ENCODE peak calls at places on chromosomes 2 and 18, in ten cellular contexts. F is heart left ventricle; W is NCI-H1105; I is stimulated activated CD4-positive, alpha-beta T cell treated with anti-CD3 and anti-CD28 coated beads, Interleukin-2, amount 100 ng/mL, for 48 hours; U is sigmoid colon; Q is GM10248; P is BJ; M is stimulated activated CD8-positive, alpha-beta memory T cell treated with anti-CD3 and anti-CD28 coated beads, Interleukin-7, amount 100 ng/mL, for 48 hours; J is anterior cingulate cortex; E is AG10803. Y is an unnamed sample.

GRCh38 chr2:241860184-241861078 is 1.7 kb upstream of the PDCD1 start:
- DNase-seq in M (no peak), E (no peak), F (peak; percentile 51), Q (no peak), I (no peak), J (no peak), U (peak; percentile 63), W (no peak), P (no peak), Y (no peak)

GRCh38 chr18:36638224-36638623 is 190.6 kb downstream of the TPGS2 start:
- DNase-seq in J (no peak), W (no peak), P (no peak), Q (peak; percentile 69), M (no peak), I (no peak), E (no peak), F (no peak), U (no peak), Y (no peak)

GRCh38 chr18:59159986-59160385 is 20.3 kb downstream of the SEC11C start:
- DNase-seq in Q (no peak), W (no peak), U (no peak), E (no peak), I (no peak), F (no peak), M (no peak), P (no peak), J (no peak), Y (no peak)

GRCh38 chr2:31127931-31128330 is 10.3 kb downstream of the GALNT14 start:
- DNase-seq in W (no peak), F (no peak), M (no peak), U (no peak), J (no peak), E (no peak), Q (no peak), I (no peak), P (no peak), Y (no peak)

GRCh38 chr2:97714950-97715652 is 1.7 kb downstream of the ZAP70 start:
- DNase-seq in U (peak; percentile 52), Q (no peak), W (no peak), J (no peak), F (no peak), P (no peak), I (no peak), E (no peak), M (no peak), Y (no peak)

GRCh38 chr2:75570948-75571729 is 10.4 kb upstream of the EVA1A start:
- DNase-seq in Q (no peak), U (no peak), P (no peak), E (peak; percentile 31), J (no peak), M (no peak), F (peak; percentile 40), W (no peak), I (no peak), Y (no peak)

GRCh38 chr18:50659091-50660003 is 99.5 kb downstream of the MAPK4 start:
- DNase-seq in F (peak; percentile 55), U (peak; percentile 80), M (no peak), I (no peak), P (no peak), E (no peak), J (no peak), Q (no peak), W (no peak), Y (no peak)

GRCh38 chr2:188381614-188382013 is 89.9 kb downstream of the GULP1 start:
- DNase-seq in U (no peak), E (peak; percentile 6), F (no peak), Q (no peak), M (no peak), W (no peak), I (no peak), J (no peak), P (peak; percentile 58), Y (no peak)

GRCh38 chr2:20177556-20178403 is 47.1 kb downstream of the SDC1 start:
- DNase-seq in F (no peak), Q (no peak), J (no peak), E (no peak), W (no peak), I (no peak), M (no peak), U (no peak), P (no peak), Y (no peak)

GRCh38 chr18:53451902-53452301 is 772.6 kb downstream of the MBD2 start:
- DNase-seq in E (no peak), M (no peak), W (no peak), Q (no peak), U (no peak), P (no peak), J (no peak), F (no peak), I (no peak), Y (no peak)

GRCh38 chr18:49510393-49511115 is 23.5 kb upstream of the C18orf32 start:
- DNase-seq in M (no peak), E (peak; percentile 50), Q (peak; percentile 59), J (peak; percentile 5), F (peak; percentile 51), I (peak; percentile 54), W (peak; percentile 87), U (no peak), P (no peak), Y (peak; percentile 35)

GRCh38 chr2:183665976-183666375 is 541.7 kb downstream of the NUP35 start:
- DNase-seq in I (no peak), P (no peak), U (no peak), J (no peak), W (no peak), Q (no peak), M (no peak), F (no peak), E (no peak), Y (no peak)

GRCh38 chr2:44479127-44479887 is 117.6 kb downstream of the CAMKMT start:
- DNase-seq in U (no peak), I (peak; percentile 11), Q (peak; percentile 79), M (no peak), F (no peak), W (peak; percentile 66), E (peak; percentile 86), J (no peak), P (peak; percentile 28), Y (peak; percentile 30)

GRCh38 chr2:29628078-29628765 is 293.2 kb downstream of the ALK start:
- DNase-seq in J (no peak), M (no peak), Q (no peak), P (no peak), U (no peak), E (no peak), I (no peak), W (no peak), F (no peak), Y (no peak)

GRCh38 chr18:79422022-79422782 is 26.5 kb downstream of the NFATC1 start:
- DNase-seq in P (no peak), I (no peak), E (peak; percentile 78), J (no peak), F (no peak), M (no peak), W (no peak), U (no peak), Q (peak; percentile 53), Y (no peak)

GRCh38 chr2:192245329-192245728 is 50.6 kb upstream of the TMEFF2 start:
- DNase-seq in E (no peak), F (no peak), Q (no peak), W (no peak), P (no peak), I (no peak), J (no peak), U (no peak), M (no peak), Y (no peak)

GRCh38 chr18:46310258-46310657 is 206.1 kb downstream of the HAUS1 start:
- DNase-seq in U (no peak), M (no peak), E (no peak), P (no peak), I (no peak), F (no peak), J (no peak), Q (no peak), W (no peak), Y (no peak)

GRCh38 chr2:76973610-76974009 is 548.6 kb downstream of the LRRTM4 start:
- DNase-seq in E (no peak), Q (no peak), U (no peak), W (no peak), P (no peak), F (no peak), I (no peak), M (no peak), J (no peak), Y (no peak)

GRCh38 chr18:8798996-8799395 is 93.6 kb downstream of the MTCL1 start:
- DNase-seq in P (no peak), M (no peak), Q (no peak), E (peak; percentile 73), J (no peak), I (no peak), F (peak; percentile 69), W (peak; percentile 65), U (no peak), Y (no peak)

GRCh38 chr2:131058905-131059304 is 34.4 kb downstream of the FAM168B start:
- DNase-seq in M (no peak), F (no peak), J (peak; percentile 65), U (no peak), W (no peak), P (no peak), E (no peak), I (no peak), Q (no peak), Y (no peak)

GRCh38 chr2:101485856-101486255 is 10.9 kb upstream of the RFX8 start:
- DNase-seq in Q (no peak), E (no peak), U (no peak), P (no peak), W (no peak), F (no peak), J (no peak), M (no peak), I (no peak), Y (no peak)

GRCh38 chr2:66443183-66443976 is 8.5 kb downstream of the MEIS1 start:
- DNase-seq in Q (no peak), E (peak; percentile 26), I (no peak), U (peak; percentile 71), M (no peak), P (no peak), F (no peak), W (no peak), J (no peak), Y (no peak)

GRCh38 chr2:23427350-23427749 is 42.4 kb downstream of the KLHL29 start:
- DNase-seq in M (no peak), E (no peak), J (no peak), U (no peak), Q (no peak), P (no peak), I (no peak), W (no peak), F (no peak), Y (no peak)

GRCh38 chr2:216436369-216436768 is 24.1 kb downstream of the SMARCAL1 start:
- DNase-seq in W (no peak), J (no peak), F (no peak), I (no peak), E (no peak), Q (no peak), U (no peak), P (no peak), M (no peak), Y (no peak)

GRCh38 chr2:29260151-29260772 is 145.0 kb downstream of the CLIP4 start:
- DNase-seq in I (no peak), Q (no peak), U (peak; percentile 18), E (peak; percentile 20), W (no peak), P (peak; percentile 19), J (no peak), F (no peak), M (no peak), Y (no peak)

GRCh38 chr2:8728305-8729015 is 46.6 kb downstream of the ID2 start:
- DNase-seq in U (no peak), F (no peak), E (no peak), J (no peak), M (no peak), I (no peak), P (no peak), W (no peak), Q (no peak), Y (no peak)

GRCh38 chr18:76844742-76845477 is 22.6 kb downstream of the ZNF236 start:
- DNase-seq in M (no peak), Q (no peak), U (no peak), W (no peak), F (no peak), I (no peak), E (no peak), P (no peak), J (no peak), Y (no peak)

GRCh38 chr18:2847341-2848144 is 737 bp downstream of the EMILIN2 start:
- DNase-seq in U (peak; percentile 68), E (peak; percentile 51), F (peak; percentile 62), J (no peak), I (peak; percentile 26), P (no peak), Q (peak; percentile 68), M (peak; percentile 10), W (no peak), Y (peak; percentile 3)

Y was measured in T-cell.